ENCODE peak calls at places on chromosomes 13 and 19, in nine cellular contexts. One of them, this sample, is unnamed. For H3K4me1, the result is how much of the 10 kb centered on the place peaks cover.

GRCh38 chr13:113748862-113749451 is 10.1 kb upstream of the TMEM255B start:
- ATAC-seq in CD8-positive, alpha-beta T cell: no peak
- ATAC-seq in aorta: peak
- ATAC-seq in upper lobe of right lung: peak
- ATAC-seq in upper lobe of left lung: peak
- ATAC-seq in HCT116: no peak
- ATAC-seq in heart left ventricle: no peak
- ATAC-seq in A549: no peak
- ATAC-seq in RWPE2: no peak
- ATAC-seq in this sample: no peak

GRCh38 chr13:57640582-57640981 is 9.0 kb downstream of the PCDH17 start:
- ATAC-seq in HCT116: no peak
- ATAC-seq in aorta: no peak
- ATAC-seq in A549: no peak
- ATAC-seq in CD8-positive, alpha-beta T cell: no peak
- ATAC-seq in upper lobe of right lung: no peak
- ATAC-seq in heart left ventricle: no peak
- ATAC-seq in upper lobe of left lung: no peak
- ATAC-seq in RWPE2: no peak
- ATAC-seq in this sample: no peak

GRCh38 chr13:93875527-93875926 is 604.0 kb downstream of the DCT start:
- ATAC-seq in RWPE2: no peak
- ATAC-seq in aorta: no peak
- ATAC-seq in upper lobe of right lung: no peak
- ATAC-seq in HCT116: no peak
- ATAC-seq in heart left ventricle: no peak
- ATAC-seq in upper lobe of left lung: no peak
- ATAC-seq in CD8-positive, alpha-beta T cell: no peak
- ATAC-seq in A549: no peak
- ATAC-seq in this sample: no peak

GRCh38 chr19:42159942-42160341 is 27.7 kb upstream of the POU2F2 start:
- ATAC-seq in upper lobe of right lung: no peak
- ATAC-seq in A549: no peak
- ATAC-seq in aorta: no peak
- ATAC-seq in RWPE2: no peak
- ATAC-seq in heart left ventricle: no peak
- ATAC-seq in CD8-positive, alpha-beta T cell: no peak
- ATAC-seq in upper lobe of left lung: no peak
- ATAC-seq in HCT116: no peak
- ATAC-seq in this sample: no peak

GRCh38 chr19:9205506-9206113 is 13.8 kb downstream of the OR7D4 start:
- ATAC-seq in upper lobe of left lung: peak
- ATAC-seq in aorta: peak
- ATAC-seq in upper lobe of right lung: peak
- ATAC-seq in A549: no peak
- ATAC-seq in heart left ventricle: peak
- ATAC-seq in HCT116: peak
- ATAC-seq in RWPE2: peak
- ATAC-seq in CD8-positive, alpha-beta T cell: peak
- ATAC-seq in this sample: peak

GRCh38 chr19:35856546-35857149 is at the start of gene KIRREL2:
- ATAC-seq in CD8-positive, alpha-beta T cell: peak
- ATAC-seq in heart left ventricle: no peak
- ATAC-seq in aorta: no peak
- ATAC-seq in upper lobe of left lung: peak
- ATAC-seq in A549: peak
- ATAC-seq in upper lobe of right lung: peak
- ATAC-seq in HCT116: no peak
- ATAC-seq in RWPE2: peak
- ATAC-seq in this sample: no peak

GRCh38 chr13:114009590-114010400 is 35.9 kb upstream of the C13orf46 start:
- ATAC-seq in RWPE2: no peak
- ATAC-seq in aorta: no peak
- ATAC-seq in upper lobe of right lung: no peak
- ATAC-seq in A549: no peak
- ATAC-seq in heart left ventricle: no peak
- ATAC-seq in upper lobe of left lung: no peak
- ATAC-seq in CD8-positive, alpha-beta T cell: no peak
- ATAC-seq in HCT116: no peak
- ATAC-seq in this sample: no peak

GRCh38 chr13:45490068-45490467 is 25.3 kb downstream of the COG3 start:
- ATAC-seq in heart left ventricle: peak
- ATAC-seq in upper lobe of right lung: no peak
- ATAC-seq in RWPE2: peak
- ATAC-seq in upper lobe of left lung: no peak
- ATAC-seq in CD8-positive, alpha-beta T cell: peak
- ATAC-seq in aorta: no peak
- ATAC-seq in HCT116: peak
- ATAC-seq in A549: peak
- ATAC-seq in this sample: no peak

GRCh38 chr13:51223284-51224270 is 1.4 kb downstream of the FAM124A start:
- ATAC-seq in A549: no peak
- ATAC-seq in HCT116: no peak
- ATAC-seq in upper lobe of left lung: no peak
- ATAC-seq in CD8-positive, alpha-beta T cell: no peak
- ATAC-seq in heart left ventricle: peak
- ATAC-seq in upper lobe of right lung: no peak
- ATAC-seq in RWPE2: no peak
- ATAC-seq in aorta: no peak
- ATAC-seq in this sample: no peak

GRCh38 chr13:51221674-51222509 is at the start of gene FAM124A:
- ATAC-seq in CD8-positive, alpha-beta T cell: peak
- ATAC-seq in upper lobe of right lung: peak
- ATAC-seq in A549: peak
- ATAC-seq in RWPE2: peak
- ATAC-seq in HCT116: peak
- ATAC-seq in heart left ventricle: peak
- ATAC-seq in upper lobe of left lung: peak
- ATAC-seq in aorta: peak
- ATAC-seq in this sample: peak

GRCh38 chr13:51221108-51221507 is 1.1 kb upstream of the FAM124A start:
- ATAC-seq in RWPE2: no peak
- ATAC-seq in aorta: no peak
- ATAC-seq in heart left ventricle: no peak
- ATAC-seq in upper lobe of left lung: no peak
- ATAC-seq in A549: no peak
- ATAC-seq in CD8-positive, alpha-beta T cell: no peak
- ATAC-seq in upper lobe of right lung: no peak
- ATAC-seq in HCT116: no peak
- ATAC-seq in this sample: no peak

GRCh38 chr13:51220706-51221105 is 1.5 kb upstream of the FAM124A start:
- ATAC-seq in RWPE2: no peak
- ATAC-seq in HCT116: no peak
- ATAC-seq in CD8-positive, alpha-beta T cell: no peak
- ATAC-seq in A549: no peak
- ATAC-seq in upper lobe of right lung: no peak
- ATAC-seq in upper lobe of left lung: no peak
- ATAC-seq in aorta: no peak
- ATAC-seq in heart left ventricle: no peak
- ATAC-seq in this sample: no peak

DNA sequence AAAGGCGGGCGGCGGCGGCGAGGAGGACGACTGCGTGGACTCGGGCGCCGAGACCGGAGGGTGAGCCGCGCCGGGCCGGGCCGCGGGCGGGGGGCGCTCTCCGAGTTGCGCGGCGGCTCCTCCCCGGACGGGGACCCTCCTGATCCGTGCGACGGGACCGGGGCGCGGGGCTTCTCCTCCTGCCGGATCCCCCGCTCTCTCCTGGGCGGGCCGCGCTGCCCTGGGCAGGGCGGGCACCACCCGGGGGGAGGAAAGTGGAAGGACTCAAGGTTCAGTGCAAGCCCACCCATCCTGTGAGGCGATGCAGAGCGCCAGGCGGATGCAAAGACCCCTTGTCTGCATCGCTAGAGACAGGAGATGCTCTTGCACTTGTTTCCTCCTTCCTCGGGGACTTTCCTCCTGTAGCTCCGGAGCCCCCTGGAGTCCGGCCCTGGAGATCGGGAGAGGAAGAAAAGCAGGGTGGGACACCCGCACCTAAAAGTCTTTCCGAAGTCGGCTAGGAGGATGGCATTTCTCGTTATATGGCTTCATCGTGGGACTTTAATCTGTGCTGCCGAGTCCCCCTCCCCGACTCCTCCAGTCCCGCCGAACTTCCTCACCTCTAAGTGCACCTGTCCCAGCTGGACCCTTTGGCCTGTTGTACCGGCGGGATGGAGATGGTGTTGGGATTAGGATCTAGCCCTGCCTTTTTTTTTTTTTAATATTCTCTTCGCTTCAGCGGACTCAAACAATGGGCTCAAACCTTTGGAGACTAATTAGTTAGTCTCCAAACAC is 499 bp downstream of the FAM124A start:
- ATAC-seq in aorta: peak
- ATAC-seq in HCT116: peak
- ATAC-seq in A549: peak
- ATAC-seq in heart left ventricle: peak
- ATAC-seq in upper lobe of right lung: peak
- ATAC-seq in CD8-positive, alpha-beta T cell: peak
- ATAC-seq in RWPE2: no peak
- ATAC-seq in upper lobe of left lung: peak
- ATAC-seq in this sample: peak
- H3K4me1 ChIP-seq in aorta: under half
- H3K4me1 ChIP-seq in HCT116: under half
- H3K4me1 ChIP-seq in A549: under half
- H3K4me1 ChIP-seq in heart left ventricle: under half
- H3K4me1 ChIP-seq in upper lobe of right lung: under half
- H3K4me1 ChIP-seq in CD8-positive, alpha-beta T cell: under half
- H3K4me1 ChIP-seq in RWPE2: under half
- H3K4me1 ChIP-seq in upper lobe of left lung: under half
- H3K4me1 ChIP-seq in this sample: under half

DNA sequence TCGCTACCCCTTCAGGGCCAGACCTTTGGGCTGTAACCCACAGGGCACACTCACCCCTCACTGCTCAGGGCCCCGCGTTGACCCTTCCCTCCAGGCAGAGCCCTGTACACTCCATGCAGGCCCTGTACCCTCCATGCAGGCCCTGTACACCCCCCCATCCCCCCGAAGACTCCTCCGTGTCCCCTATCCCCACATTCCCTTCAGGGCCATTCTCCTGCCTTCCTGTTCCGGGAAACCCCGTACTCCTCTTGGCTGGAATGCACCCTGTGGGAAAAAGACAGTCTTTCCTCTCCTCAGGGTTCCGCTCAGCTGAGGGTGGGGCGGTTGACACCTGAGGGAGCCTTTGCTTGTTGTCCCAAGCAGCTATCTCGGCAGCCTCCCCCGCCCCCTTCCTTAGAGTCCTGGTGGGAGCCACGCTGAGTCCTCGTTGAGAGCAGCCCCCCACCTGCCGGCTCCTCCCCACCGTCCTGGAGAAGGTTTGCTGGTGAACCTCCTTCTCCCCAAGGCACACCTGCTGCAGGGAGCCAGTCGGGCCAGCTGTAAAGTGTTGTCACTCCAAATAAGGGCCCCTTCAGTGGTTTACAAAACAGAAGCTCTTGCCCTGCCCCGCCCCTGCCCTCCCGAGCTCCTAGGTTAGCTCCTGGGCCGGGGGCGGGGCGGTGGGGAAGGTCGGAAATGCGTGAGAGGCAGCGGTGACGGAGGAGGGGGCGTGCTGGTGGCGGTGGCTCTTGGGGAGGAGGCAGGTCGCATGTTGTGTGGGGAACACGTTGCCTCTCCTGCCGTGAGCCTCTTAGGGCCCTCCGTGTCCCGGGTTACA is 1.4 kb downstream of the GNA11 start:
- ATAC-seq in upper lobe of right lung: no peak
- ATAC-seq in RWPE2: peak
- ATAC-seq in HCT116: no peak
- ATAC-seq in heart left ventricle: no peak
- ATAC-seq in A549: no peak
- ATAC-seq in CD8-positive, alpha-beta T cell: peak
- ATAC-seq in upper lobe of left lung: no peak
- ATAC-seq in aorta: no peak
- ATAC-seq in this sample: no peak
- H3K4me1 ChIP-seq in upper lobe of right lung: under half
- H3K4me1 ChIP-seq in RWPE2: under half
- H3K4me1 ChIP-seq in HCT116: under half
- H3K4me1 ChIP-seq in heart left ventricle: half or more
- H3K4me1 ChIP-seq in A549: under half
- H3K4me1 ChIP-seq in CD8-positive, alpha-beta T cell: under half
- H3K4me1 ChIP-seq in upper lobe of left lung: under half
- H3K4me1 ChIP-seq in aorta: under half
- H3K4me1 ChIP-seq in this sample: half or more

GRCh38 chr19:39810424-39810823 is 23.5 kb downstream of the DYRK1B start:
- ATAC-seq in RWPE2: no peak
- ATAC-seq in heart left ventricle: no peak
- ATAC-seq in upper lobe of left lung: no peak
- ATAC-seq in upper lobe of right lung: no peak
- ATAC-seq in aorta: no peak
- ATAC-seq in A549: no peak
- ATAC-seq in HCT116: no peak
- ATAC-seq in CD8-positive, alpha-beta T cell: no peak
- ATAC-seq in this sample: no peak

GRCh38 chr19:39816287-39817048 is 17.5 kb downstream of the DYRK1B start:
- ATAC-seq in upper lobe of right lung: no peak
- ATAC-seq in upper lobe of left lung: no peak
- ATAC-seq in CD8-positive, alpha-beta T cell: no peak
- ATAC-seq in RWPE2: no peak
- ATAC-seq in aorta: no peak
- ATAC-seq in HCT116: no peak
- ATAC-seq in heart left ventricle: peak
- ATAC-seq in A549: no peak
- ATAC-seq in this sample: no peak

GRCh38 chr19:39811064-39811463 is 22.9 kb downstream of the DYRK1B start:
- ATAC-seq in aorta: no peak
- ATAC-seq in A549: no peak
- ATAC-seq in HCT116: no peak
- ATAC-seq in upper lobe of left lung: no peak
- ATAC-seq in CD8-positive, alpha-beta T cell: no peak
- ATAC-seq in upper lobe of right lung: no peak
- ATAC-seq in RWPE2: no peak
- ATAC-seq in heart left ventricle: no peak
- ATAC-seq in this sample: no peak

GRCh38 chr19:39814595-39814994 is 19.4 kb downstream of the DYRK1B start:
- ATAC-seq in CD8-positive, alpha-beta T cell: no peak
- ATAC-seq in upper lobe of left lung: no peak
- ATAC-seq in upper lobe of right lung: no peak
- ATAC-seq in heart left ventricle: no peak
- ATAC-seq in A549: no peak
- ATAC-seq in HCT116: no peak
- ATAC-seq in RWPE2: no peak
- ATAC-seq in aorta: no peak
- ATAC-seq in this sample: no peak

GRCh38 chr19:39813264-39813998 is 20.5 kb downstream of the DYRK1B start:
- ATAC-seq in CD8-positive, alpha-beta T cell: no peak
- ATAC-seq in upper lobe of right lung: no peak
- ATAC-seq in RWPE2: no peak
- ATAC-seq in upper lobe of left lung: no peak
- ATAC-seq in aorta: peak
- ATAC-seq in heart left ventricle: no peak
- ATAC-seq in A549: no peak
- ATAC-seq in HCT116: no peak
- ATAC-seq in this sample: no peak
- H3K4me1 ChIP-seq in CD8-positive, alpha-beta T cell: under half
- H3K4me1 ChIP-seq in upper lobe of right lung: under half
- H3K4me1 ChIP-seq in RWPE2: under half
- H3K4me1 ChIP-seq in upper lobe of left lung: under half
- H3K4me1 ChIP-seq in aorta: under half
- H3K4me1 ChIP-seq in heart left ventricle: under half
- H3K4me1 ChIP-seq in A549: under half
- H3K4me1 ChIP-seq in HCT116: under half
- H3K4me1 ChIP-seq in this sample: under half

DNA sequence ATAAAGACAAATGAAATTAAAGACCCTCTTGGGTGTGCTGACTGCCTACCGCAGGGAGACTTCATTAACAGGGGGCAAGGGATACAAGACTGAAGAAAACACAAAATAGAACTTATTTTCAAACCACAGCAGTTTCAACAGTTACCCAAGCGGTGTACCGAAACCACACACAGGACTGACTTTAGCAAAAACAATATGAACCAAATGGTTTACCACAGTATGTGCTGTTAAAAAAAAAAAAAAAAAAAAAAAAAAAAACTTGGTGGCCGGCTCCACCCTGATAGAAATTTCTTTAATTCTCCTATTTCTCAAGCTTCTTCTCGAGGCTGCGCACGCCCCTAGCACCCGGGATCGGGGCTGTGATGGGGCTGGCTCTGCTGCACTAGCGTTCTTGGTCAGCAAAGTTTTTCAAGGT is 42.6 kb downstream of the KLF2 start:
- ATAC-seq in A549: no peak
- ATAC-seq in RWPE2: no peak
- ATAC-seq in aorta: no peak
- ATAC-seq in CD8-positive, alpha-beta T cell: peak
- ATAC-seq in upper lobe of right lung: no peak
- ATAC-seq in upper lobe of left lung: no peak
- ATAC-seq in heart left ventricle: no peak
- ATAC-seq in HCT116: no peak
- ATAC-seq in this sample: no peak
- H3K4me1 ChIP-seq in A549: under half
- H3K4me1 ChIP-seq in RWPE2: under half
- H3K4me1 ChIP-seq in aorta: under half
- H3K4me1 ChIP-seq in CD8-positive, alpha-beta T cell: half or more
- H3K4me1 ChIP-seq in upper lobe of right lung: under half
- H3K4me1 ChIP-seq in upper lobe of left lung: under half
- H3K4me1 ChIP-seq in heart left ventricle: under half
- H3K4me1 ChIP-seq in HCT116: under half
- H3K4me1 ChIP-seq in this sample: under half